ENCODE peak calls at places on chromosomes 2 and 18, in ten cellular contexts. One of them, this sample, is unnamed.

GRCh38 chr18:79982736-79983135 is 5.6 kb downstream of the TXNL4A start:
- DNase-seq in ascending aorta: no peak
- DNase-seq in stomach: no peak
- DNase-seq in IMR-90: peak; percentile 55
- DNase-seq in fibroblast of mammary gland: peak; percentile 45
- DNase-seq in ovary: no peak
- DNase-seq in sigmoid colon: no peak
- DNase-seq in hepatocyte: no peak
- DNase-seq in body of pancreas: peak; percentile 24
- DNase-seq in A673: no peak
- DNase-seq in this sample: no peak

GRCh38 chr2:187547353-187547979 is 6.8 kb downstream of the TFPI start:
- DNase-seq in stomach: no peak
- DNase-seq in A673: peak; percentile 96
- DNase-seq in sigmoid colon: peak; percentile 85
- DNase-seq in ovary: no peak
- DNase-seq in IMR-90: peak; percentile 97
- DNase-seq in ascending aorta: peak; percentile 9
- DNase-seq in body of pancreas: no peak
- DNase-seq in fibroblast of mammary gland: peak; percentile 98
- DNase-seq in hepatocyte: peak; percentile 78
- DNase-seq in this sample: peak; percentile 85

GRCh38 chr18:23612434-23613090 is 26.3 kb upstream of the NPC1 start:
- DNase-seq in ovary: no peak
- DNase-seq in ascending aorta: no peak
- DNase-seq in sigmoid colon: no peak
- DNase-seq in A673: no peak
- DNase-seq in fibroblast of mammary gland: no peak
- DNase-seq in stomach: no peak
- DNase-seq in body of pancreas: no peak
- DNase-seq in IMR-90: no peak
- DNase-seq in hepatocyte: peak; percentile 22
- DNase-seq in this sample: no peak

GRCh38 chr2:71692621-71693277 is 239.4 kb downstream of the DYSF start:
- DNase-seq in stomach: no peak
- DNase-seq in sigmoid colon: no peak
- DNase-seq in IMR-90: no peak
- DNase-seq in ovary: no peak
- DNase-seq in A673: no peak
- DNase-seq in fibroblast of mammary gland: no peak
- DNase-seq in hepatocyte: no peak
- DNase-seq in body of pancreas: no peak
- DNase-seq in ascending aorta: no peak
- DNase-seq in this sample: peak; percentile 66

GRCh38 chr2:119119076-119119710 is 39.4 kb downstream of the C1QL2 start:
- DNase-seq in fibroblast of mammary gland: no peak
- DNase-seq in sigmoid colon: no peak
- DNase-seq in A673: no peak
- DNase-seq in body of pancreas: no peak
- DNase-seq in hepatocyte: no peak
- DNase-seq in stomach: no peak
- DNase-seq in ovary: no peak
- DNase-seq in ascending aorta: no peak
- DNase-seq in IMR-90: no peak
- DNase-seq in this sample: no peak

GRCh38 chr2:128260239-128261138 is 58.2 kb downstream of the HS6ST1 start:
- DNase-seq in fibroblast of mammary gland: peak; percentile 88
- DNase-seq in A673: peak; percentile 15
- DNase-seq in body of pancreas: no peak
- DNase-seq in ovary: no peak
- DNase-seq in IMR-90: peak; percentile 81
- DNase-seq in ascending aorta: peak; percentile 41
- DNase-seq in hepatocyte: peak; percentile 90
- DNase-seq in sigmoid colon: no peak
- DNase-seq in stomach: peak; percentile 59
- DNase-seq in this sample: peak; percentile 91

GRCh38 chr2:159165065-159165464 is 121.4 kb downstream of the WDSUB1 start:
- DNase-seq in fibroblast of mammary gland: no peak
- DNase-seq in ovary: no peak
- DNase-seq in IMR-90: no peak
- DNase-seq in sigmoid colon: no peak
- DNase-seq in stomach: no peak
- DNase-seq in ascending aorta: no peak
- DNase-seq in A673: no peak
- DNase-seq in body of pancreas: no peak
- DNase-seq in hepatocyte: no peak
- DNase-seq in this sample: no peak

GRCh38 chr18:26356045-26356785 is 130.0 kb downstream of the TAF4B start:
- DNase-seq in ovary: no peak
- DNase-seq in hepatocyte: no peak
- DNase-seq in IMR-90: no peak
- DNase-seq in stomach: no peak
- DNase-seq in sigmoid colon: no peak
- DNase-seq in ascending aorta: no peak
- DNase-seq in body of pancreas: no peak
- DNase-seq in A673: no peak
- DNase-seq in fibroblast of mammary gland: no peak
- DNase-seq in this sample: no peak

GRCh38 chr2:217069263-217070042 is 209.6 kb upstream of the TNP1 start:
- DNase-seq in sigmoid colon: no peak
- DNase-seq in ascending aorta: no peak
- DNase-seq in A673: no peak
- DNase-seq in body of pancreas: no peak
- DNase-seq in hepatocyte: no peak
- DNase-seq in ovary: no peak
- DNase-seq in fibroblast of mammary gland: no peak
- DNase-seq in stomach: no peak
- DNase-seq in IMR-90: peak; percentile 36
- DNase-seq in this sample: peak; percentile 57

GRCh38 chr2:99450199-99450598 is 39.6 kb downstream of the REV1 start:
- DNase-seq in ascending aorta: no peak
- DNase-seq in IMR-90: no peak
- DNase-seq in stomach: no peak
- DNase-seq in ovary: no peak
- DNase-seq in hepatocyte: no peak
- DNase-seq in A673: no peak
- DNase-seq in fibroblast of mammary gland: peak; percentile 8
- DNase-seq in sigmoid colon: no peak
- DNase-seq in body of pancreas: no peak
- DNase-seq in this sample: no peak

GRCh38 chr18:67705748-67706147 is 189.2 kb upstream of the DSEL start:
- DNase-seq in stomach: no peak
- DNase-seq in A673: peak; percentile 31
- DNase-seq in IMR-90: no peak
- DNase-seq in fibroblast of mammary gland: peak; percentile 13
- DNase-seq in ascending aorta: no peak
- DNase-seq in hepatocyte: no peak
- DNase-seq in body of pancreas: no peak
- DNase-seq in ovary: no peak
- DNase-seq in sigmoid colon: no peak
- DNase-seq in this sample: no peak

GRCh38 chr18:5759169-5759568 is 136.2 kb downstream of the TMEM200C start:
- DNase-seq in IMR-90: no peak
- DNase-seq in ascending aorta: no peak
- DNase-seq in sigmoid colon: no peak
- DNase-seq in hepatocyte: peak; percentile 13
- DNase-seq in A673: no peak
- DNase-seq in body of pancreas: no peak
- DNase-seq in stomach: no peak
- DNase-seq in fibroblast of mammary gland: no peak
- DNase-seq in ovary: no peak
- DNase-seq in this sample: no peak

GRCh38 chr2:196263181-196263747 is 91.9 kb upstream of the STK17B start:
- DNase-seq in hepatocyte: no peak
- DNase-seq in A673: peak; percentile 13
- DNase-seq in sigmoid colon: no peak
- DNase-seq in fibroblast of mammary gland: no peak
- DNase-seq in ovary: no peak
- DNase-seq in body of pancreas: no peak
- DNase-seq in ascending aorta: no peak
- DNase-seq in stomach: no peak
- DNase-seq in IMR-90: peak; percentile 64
- DNase-seq in this sample: peak; percentile 60

GRCh38 chr18:72155327-72155726 is 388.8 kb downstream of the CBLN2 start:
- DNase-seq in ovary: no peak
- DNase-seq in stomach: no peak
- DNase-seq in IMR-90: no peak
- DNase-seq in fibroblast of mammary gland: peak; percentile 5
- DNase-seq in body of pancreas: peak; percentile 15
- DNase-seq in A673: no peak
- DNase-seq in sigmoid colon: no peak
- DNase-seq in ascending aorta: no peak
- DNase-seq in hepatocyte: no peak
- DNase-seq in this sample: no peak

GRCh38 chr2:73156539-73157124 is 43.9 kb upstream of the RAB11FIP5 start:
- DNase-seq in body of pancreas: peak; percentile 76
- DNase-seq in IMR-90: peak; percentile 62
- DNase-seq in fibroblast of mammary gland: peak; percentile 61
- DNase-seq in hepatocyte: peak; percentile 83
- DNase-seq in ascending aorta: no peak
- DNase-seq in A673: peak; percentile 69
- DNase-seq in stomach: peak; percentile 70
- DNase-seq in sigmoid colon: peak; percentile 78
- DNase-seq in ovary: peak; percentile 55
- DNase-seq in this sample: peak; percentile 94
- H3K4me3 ChIP-seq in body of pancreas: no peak overlapping the region
- H3K4me3 ChIP-seq in IMR-90: no peak overlapping the region
- H3K4me3 ChIP-seq in fibroblast of mammary gland: peak overlapping the region; percentile 12
- H3K4me3 ChIP-seq in hepatocyte: no peak overlapping the region
- H3K4me3 ChIP-seq in ascending aorta: no peak overlapping the region
- H3K4me3 ChIP-seq in A673: no peak overlapping the region
- H3K4me3 ChIP-seq in stomach: no peak overlapping the region
- H3K4me3 ChIP-seq in sigmoid colon: no peak overlapping the region
- H3K4me3 ChIP-seq in ovary: no peak overlapping the region
- H3K4me3 ChIP-seq in this sample: no peak overlapping the region

GRCh38 chr2:83782122-83782521 is 677.0 kb downstream of the SUCLG1 start:
- DNase-seq in hepatocyte: no peak
- DNase-seq in ovary: no peak
- DNase-seq in A673: no peak
- DNase-seq in ascending aorta: no peak
- DNase-seq in IMR-90: no peak
- DNase-seq in sigmoid colon: no peak
- DNase-seq in stomach: no peak
- DNase-seq in body of pancreas: no peak
- DNase-seq in fibroblast of mammary gland: no peak
- DNase-seq in this sample: no peak
- TF ChIP-seq CTCF in hepatocyte: peak; percentile 8
- TF ChIP-seq CTCF in ovary: no peak
- TF ChIP-seq CTCF in A673: no peak
- TF ChIP-seq CTCF in ascending aorta: no peak
- TF ChIP-seq CTCF in IMR-90: no peak
- TF ChIP-seq CTCF in sigmoid colon: no peak
- TF ChIP-seq CTCF in stomach: no peak
- TF ChIP-seq CTCF in body of pancreas: no peak
- TF ChIP-seq CTCF in fibroblast of mammary gland: no peak
- TF ChIP-seq CTCF in this sample: no peak

GRCh38 chr2:237405006-237405559 is 8.9 kb downstream of the COL6A3 start:
- DNase-seq in ovary: no peak
- DNase-seq in ascending aorta: no peak
- DNase-seq in hepatocyte: no peak
- DNase-seq in A673: no peak
- DNase-seq in fibroblast of mammary gland: peak; percentile 91
- DNase-seq in sigmoid colon: no peak
- DNase-seq in stomach: no peak
- DNase-seq in IMR-90: peak; percentile 65
- DNase-seq in body of pancreas: no peak
- DNase-seq in this sample: no peak

GRCh38 chr2:237404413-237404812 is 9.6 kb downstream of the COL6A3 start:
- DNase-seq in IMR-90: no peak
- DNase-seq in hepatocyte: no peak
- DNase-seq in fibroblast of mammary gland: peak; percentile 47
- DNase-seq in ascending aorta: no peak
- DNase-seq in stomach: no peak
- DNase-seq in ovary: no peak
- DNase-seq in body of pancreas: no peak
- DNase-seq in A673: no peak
- DNase-seq in sigmoid colon: no peak
- DNase-seq in this sample: no peak

GRCh38 chr2:237397072-237397471 is 16.9 kb downstream of the COL6A3 start:
- DNase-seq in ascending aorta: no peak
- DNase-seq in IMR-90: no peak
- DNase-seq in body of pancreas: no peak
- DNase-seq in fibroblast of mammary gland: no peak
- DNase-seq in A673: no peak
- DNase-seq in ovary: no peak
- DNase-seq in stomach: no peak
- DNase-seq in sigmoid colon: no peak
- DNase-seq in hepatocyte: no peak
- DNase-seq in this sample: no peak

GRCh38 chr2:237403024-237403882 is 10.7 kb downstream of the COL6A3 start:
- DNase-seq in fibroblast of mammary gland: peak; percentile 94
- DNase-seq in ascending aorta: no peak
- DNase-seq in body of pancreas: no peak
- DNase-seq in sigmoid colon: peak; percentile 87
- DNase-seq in ovary: no peak
- DNase-seq in stomach: no peak
- DNase-seq in A673: no peak
- DNase-seq in IMR-90: peak; percentile 80
- DNase-seq in hepatocyte: no peak
- DNase-seq in this sample: no peak

GRCh38 chr2:237400199-237400598 is 13.8 kb downstream of the COL6A3 start:
- DNase-seq in stomach: no peak
- DNase-seq in hepatocyte: no peak
- DNase-seq in ascending aorta: no peak
- DNase-seq in fibroblast of mammary gland: peak; percentile 20
- DNase-seq in A673: no peak
- DNase-seq in sigmoid colon: no peak
- DNase-seq in IMR-90: no peak
- DNase-seq in ovary: no peak
- DNase-seq in body of pancreas: no peak
- DNase-seq in this sample: no peak
- H3K4me3 ChIP-seq in stomach: no peak overlapping the region
- H3K4me3 ChIP-seq in hepatocyte: no peak overlapping the region
- H3K4me3 ChIP-seq in ascending aorta: no peak overlapping the region
- H3K4me3 ChIP-seq in fibroblast of mammary gland: no peak overlapping the region
- H3K4me3 ChIP-seq in A673: no peak overlapping the region
- H3K4me3 ChIP-seq in sigmoid colon: no peak overlapping the region
- H3K4me3 ChIP-seq in IMR-90: no peak overlapping the region
- H3K4me3 ChIP-seq in ovary: no peak overlapping the region
- H3K4me3 ChIP-seq in body of pancreas: no peak overlapping the region
- H3K4me3 ChIP-seq in this sample: no peak overlapping the region

DNA sequence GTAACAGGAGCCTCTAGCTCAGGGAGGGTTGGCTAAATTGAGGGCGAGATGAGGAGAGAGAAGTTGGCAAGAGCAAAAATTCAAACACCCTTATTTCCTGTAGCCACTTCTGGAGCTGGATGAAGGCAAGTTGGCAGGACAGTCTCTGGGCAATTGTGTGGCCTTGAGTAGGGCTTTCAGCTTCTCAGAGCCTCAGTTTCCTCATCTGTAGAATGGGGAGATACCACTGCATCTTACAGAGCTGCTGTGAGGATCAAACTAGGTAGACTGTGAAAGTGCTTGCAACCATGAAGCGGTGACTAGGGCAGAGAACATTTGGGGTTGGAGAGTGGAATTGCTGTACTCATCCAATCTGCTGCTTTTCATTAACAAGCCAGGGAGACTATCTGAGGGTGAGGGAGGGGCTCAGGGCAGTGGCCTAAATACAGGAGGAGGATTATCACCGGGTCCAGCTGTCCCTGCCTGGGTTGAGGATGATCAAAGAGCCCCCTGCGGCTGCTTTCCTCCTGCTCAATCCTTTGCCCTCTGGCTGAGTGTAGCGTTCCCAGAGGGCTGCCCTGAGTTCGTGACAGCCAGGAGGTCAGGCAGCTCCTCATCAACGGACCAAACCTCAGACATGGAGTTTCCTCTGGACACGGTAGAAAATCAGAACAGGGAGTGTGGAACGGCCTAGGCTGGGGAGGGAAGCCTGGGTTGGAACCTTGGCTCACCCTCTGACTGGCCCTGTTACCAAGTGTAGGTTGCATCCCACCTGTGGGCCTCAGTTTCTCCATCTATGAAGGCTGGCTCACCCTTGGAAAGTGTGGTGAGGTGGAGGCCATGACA is 23.7 kb downstream of the CIB4 start:
- DNase-seq in body of pancreas: no peak
- DNase-seq in fibroblast of mammary gland: no peak
- DNase-seq in IMR-90: no peak
- DNase-seq in sigmoid colon: peak; percentile 34
- DNase-seq in stomach: no peak
- DNase-seq in ascending aorta: no peak
- DNase-seq in hepatocyte: no peak
- DNase-seq in A673: no peak
- DNase-seq in ovary: no peak
- DNase-seq in this sample: peak; percentile 57
- TF ChIP-seq CTCF in body of pancreas: no peak
- TF ChIP-seq CTCF in fibroblast of mammary gland: no peak
- TF ChIP-seq CTCF in IMR-90: no peak
- TF ChIP-seq CTCF in sigmoid colon: no peak
- TF ChIP-seq CTCF in stomach: no peak
- TF ChIP-seq CTCF in ascending aorta: no peak
- TF ChIP-seq CTCF in hepatocyte: no peak
- TF ChIP-seq CTCF in A673: no peak
- TF ChIP-seq CTCF in ovary: no peak
- TF ChIP-seq CTCF in this sample: no peak

This sample was measured in lower leg skin.